ENCODE peak calls at places on chromosomes 16 and 17, in four cellular contexts. N is activated T-helper 1 cell treated with Interleukin-2 at 50 U/mL for 16 hours, T is OCI-LY7, I is substantia nigra. B is an unnamed sample.

GRCh38 chr16:89712476-89712805 is 8.3 kb downstream of the VPS9D1 start:
- DNase-seq in N (no peak), I (no peak), T (peak; percentile 40), B (no peak)

GRCh38 chr17:75277664-75278071 is 6.6 kb upstream of the MIF4GD start:
- DNase-seq in I (no peak), N (no peak), T (no peak), B (no peak)

GRCh38 chr17:68675723-68676122 is 74.6 kb upstream of the FAM20A start:
- DNase-seq in T (no peak), I (no peak), N (no peak), B (no peak)

GRCh38 chr17:38942641-38943040 is 17.2 kb downstream of the LASP1NB start:
- DNase-seq in I (no peak), T (no peak), N (no peak), B (no peak)

GRCh38 chr17:65723356-65723928 is 162.0 kb upstream of the AXIN2 start:
- DNase-seq in T (no peak), N (no peak), I (no peak), B (no peak)

GRCh38 chr16:85202051-85202601 is 89.9 kb upstream of the CIBAR2 start:
- DNase-seq in I (no peak), T (no peak), N (no peak), B (no peak)

GRCh38 chr17:63039342-63039741 is 73.3 kb downstream of the TANC2 start:
- DNase-seq in N (no peak), T (no peak), I (no peak), B (no peak)

GRCh38 chr17:6823011-6823442 is 8.5 kb downstream of the TEKT1 start:
- DNase-seq in N (no peak), I (no peak), T (no peak), B (no peak)

GRCh38 chr17:48729335-48730239 is 1.0 kb upstream of the HOXB13 start:
- DNase-seq in N (no peak), I (no peak), T (no peak), B (no peak)

GRCh38 chr16:59654455-59654854 is 920.3 kb upstream of the GOT2 start:
- DNase-seq in I (no peak), N (no peak), T (no peak), B (no peak)

GRCh38 chr16:56244612-56245011 is 53.3 kb downstream of the GNAO1 start:
- DNase-seq in I (no peak), N (no peak), T (no peak), B (no peak)

GRCh38 chr16:890716-891352 is 80.0 kb downstream of the LMF1 start:
- DNase-seq in I (no peak), T (no peak), N (no peak), B (no peak)

GRCh38 chr16:69329369-69330285 is 761 bp downstream of the PDF start:
- DNase-seq in N (peak; percentile 35), T (peak; percentile 59), I (no peak), B (no peak)

GRCh38 chr17:39751637-39752036 is 13.9 kb downstream of the GRB7 start:
- DNase-seq in I (no peak), T (no peak), N (no peak), B (no peak)

GRCh38 chr17:73561066-73561465 is 83.2 kb downstream of the SDK2 start:
- DNase-seq in T (no peak), I (no peak), N (no peak), B (no peak)

GRCh38 chr17:66627985-66628384 is 206.9 kb upstream of the CACNG5 start:
- DNase-seq in I (no peak), N (no peak), T (no peak), B (no peak)

GRCh38 chr16:89785523-89786155 is 30.8 kb downstream of the FANCA start:
- DNase-seq in N (peak; percentile 28), T (no peak), I (no peak), B (no peak)

GRCh38 chr17:1188812-1189211 is 9.0 kb upstream of the ABR start:
- DNase-seq in T (peak; percentile 64), N (no peak), I (no peak), B (no peak)

GRCh38 chr17:62043140-62043539 is 21.9 kb downstream of the MED13 start:
- DNase-seq in I (no peak), T (no peak), N (no peak), B (no peak)

GRCh38 chr16:3515897-3516296 is 15.1 kb downstream of the CLUAP1 start:
- DNase-seq in I (no peak), N (no peak), T (no peak), B (no peak)

GRCh38 chr17:35900280-35900679 is 20.1 kb upstream of the CCL5 start:
- DNase-seq in T (no peak), N (no peak), I (no peak), B (no peak)

B was measured in occipital lobe.